ENCODE peak calls at places on chromosome 17, in nine cellular contexts. One of them, this sample, is unnamed.

GRCh38 chr17:69734656-69735055 is 320.2 kb downstream of the MAP2K6 start:
- DNase-seq in neural crest cell: no peak
- DNase-seq in HEK293T: no peak
- DNase-seq in fibroblast of pulmonary artery: no peak
- DNase-seq in activated naive CD4-positive, alpha-beta T cell treated with Interleukin-2 at 50 U/mL for 16 hours: no peak
- DNase-seq in left colon: no peak
- DNase-seq in stimulated activated CD4-positive, alpha-beta T cell treated with anti-CD3 and anti-CD28 coated beads, Interleukin-15, amount 100 ng/mL, for 1 hour: no peak
- DNase-seq in NCI-H226: no peak
- DNase-seq in psoas muscle: no peak
- DNase-seq in this sample: no peak

GRCh38 chr17:4616456-4616855 is 25.0 kb downstream of the ALOX15 start:
- DNase-seq in neural crest cell: no peak
- DNase-seq in HEK293T: no peak
- DNase-seq in fibroblast of pulmonary artery: no peak
- DNase-seq in activated naive CD4-positive, alpha-beta T cell treated with Interleukin-2 at 50 U/mL for 16 hours: no peak
- DNase-seq in left colon: no peak
- DNase-seq in stimulated activated CD4-positive, alpha-beta T cell treated with anti-CD3 and anti-CD28 coated beads, Interleukin-15, amount 100 ng/mL, for 1 hour: no peak
- DNase-seq in NCI-H226: no peak
- DNase-seq in psoas muscle: no peak
- DNase-seq in this sample: no peak

GRCh38 chr17:41345992-41346391 is 4.6 kb downstream of the KRT33A start:
- DNase-seq in neural crest cell: no peak
- DNase-seq in HEK293T: no peak
- DNase-seq in fibroblast of pulmonary artery: no peak
- DNase-seq in activated naive CD4-positive, alpha-beta T cell treated with Interleukin-2 at 50 U/mL for 16 hours: no peak
- DNase-seq in left colon: no peak
- DNase-seq in stimulated activated CD4-positive, alpha-beta T cell treated with anti-CD3 and anti-CD28 coated beads, Interleukin-15, amount 100 ng/mL, for 1 hour: no peak
- DNase-seq in NCI-H226: no peak
- DNase-seq in psoas muscle: no peak
- DNase-seq in this sample: no peak

GRCh38 chr17:64781394-64781793 is 119.3 kb upstream of the SMURF2 start:
- DNase-seq in neural crest cell: no peak
- DNase-seq in HEK293T: no peak
- DNase-seq in fibroblast of pulmonary artery: no peak
- DNase-seq in activated naive CD4-positive, alpha-beta T cell treated with Interleukin-2 at 50 U/mL for 16 hours: peak; percentile 49
- DNase-seq in left colon: peak; percentile 73
- DNase-seq in stimulated activated CD4-positive, alpha-beta T cell treated with anti-CD3 and anti-CD28 coated beads, Interleukin-15, amount 100 ng/mL, for 1 hour: no peak
- DNase-seq in NCI-H226: peak; percentile 57
- DNase-seq in psoas muscle: peak; percentile 77
- DNase-seq in this sample: peak; percentile 39

GRCh38 chr17:39069114-39069756 is 82.2 kb downstream of the PLXDC1 start:
- DNase-seq in neural crest cell: no peak
- DNase-seq in HEK293T: peak; percentile 42
- DNase-seq in fibroblast of pulmonary artery: peak; percentile 76
- DNase-seq in activated naive CD4-positive, alpha-beta T cell treated with Interleukin-2 at 50 U/mL for 16 hours: no peak
- DNase-seq in left colon: no peak
- DNase-seq in stimulated activated CD4-positive, alpha-beta T cell treated with anti-CD3 and anti-CD28 coated beads, Interleukin-15, amount 100 ng/mL, for 1 hour: no peak
- DNase-seq in NCI-H226: peak; percentile 28
- DNase-seq in psoas muscle: no peak
- DNase-seq in this sample: no peak

GRCh38 chr17:7844292-7845154 is 10.3 kb upstream of the TMEM88 start:
- DNase-seq in neural crest cell: peak; percentile 79
- DNase-seq in HEK293T: peak; percentile 84
- DNase-seq in fibroblast of pulmonary artery: peak; percentile 96
- DNase-seq in activated naive CD4-positive, alpha-beta T cell treated with Interleukin-2 at 50 U/mL for 16 hours: peak; percentile 87
- DNase-seq in left colon: peak; percentile 95
- DNase-seq in stimulated activated CD4-positive, alpha-beta T cell treated with anti-CD3 and anti-CD28 coated beads, Interleukin-15, amount 100 ng/mL, for 1 hour: peak; percentile 58
- DNase-seq in NCI-H226: peak; percentile 95
- DNase-seq in psoas muscle: peak; percentile 94
- DNase-seq in this sample: peak; percentile 72

GRCh38 chr17:73998246-73999220 is 204.9 kb upstream of the RPL38 start:
- DNase-seq in neural crest cell: peak; percentile 54
- DNase-seq in HEK293T: peak; percentile 75
- DNase-seq in fibroblast of pulmonary artery: no peak
- DNase-seq in activated naive CD4-positive, alpha-beta T cell treated with Interleukin-2 at 50 U/mL for 16 hours: peak; percentile 58
- DNase-seq in left colon: peak; percentile 57
- DNase-seq in stimulated activated CD4-positive, alpha-beta T cell treated with anti-CD3 and anti-CD28 coated beads, Interleukin-15, amount 100 ng/mL, for 1 hour: peak; percentile 36
- DNase-seq in NCI-H226: no peak
- DNase-seq in psoas muscle: peak; percentile 46
- DNase-seq in this sample: no peak

GRCh38 chr17:41793749-41794602 is 7.5 kb upstream of the JUP start:
- DNase-seq in neural crest cell: no peak
- DNase-seq in HEK293T: no peak
- DNase-seq in fibroblast of pulmonary artery: peak; percentile 48
- DNase-seq in activated naive CD4-positive, alpha-beta T cell treated with Interleukin-2 at 50 U/mL for 16 hours: no peak
- DNase-seq in left colon: peak; percentile 68
- DNase-seq in stimulated activated CD4-positive, alpha-beta T cell treated with anti-CD3 and anti-CD28 coated beads, Interleukin-15, amount 100 ng/mL, for 1 hour: no peak
- DNase-seq in NCI-H226: no peak
- DNase-seq in psoas muscle: no peak
- DNase-seq in this sample: no peak

GRCh38 chr17:36524428-36524876 is 10.2 kb downstream of the MYO19 start:
- DNase-seq in neural crest cell: no peak
- DNase-seq in HEK293T: no peak
- DNase-seq in fibroblast of pulmonary artery: no peak
- DNase-seq in activated naive CD4-positive, alpha-beta T cell treated with Interleukin-2 at 50 U/mL for 16 hours: no peak
- DNase-seq in left colon: no peak
- DNase-seq in stimulated activated CD4-positive, alpha-beta T cell treated with anti-CD3 and anti-CD28 coated beads, Interleukin-15, amount 100 ng/mL, for 1 hour: no peak
- DNase-seq in NCI-H226: no peak
- DNase-seq in psoas muscle: no peak
- DNase-seq in this sample: no peak

GRCh38 chr17:55158439-55158838 is 106.3 kb upstream of the HLF start:
- DNase-seq in neural crest cell: no peak
- DNase-seq in HEK293T: no peak
- DNase-seq in fibroblast of pulmonary artery: peak; percentile 44
- DNase-seq in activated naive CD4-positive, alpha-beta T cell treated with Interleukin-2 at 50 U/mL for 16 hours: no peak
- DNase-seq in left colon: no peak
- DNase-seq in stimulated activated CD4-positive, alpha-beta T cell treated with anti-CD3 and anti-CD28 coated beads, Interleukin-15, amount 100 ng/mL, for 1 hour: no peak
- DNase-seq in NCI-H226: peak; percentile 62
- DNase-seq in psoas muscle: no peak
- DNase-seq in this sample: no peak

GRCh38 chr17:4998027-4998665 is 396 bp downstream of the KIF1C start:
- DNase-seq in neural crest cell: peak; percentile 47
- DNase-seq in HEK293T: peak; percentile 13
- DNase-seq in fibroblast of pulmonary artery: no peak
- DNase-seq in activated naive CD4-positive, alpha-beta T cell treated with Interleukin-2 at 50 U/mL for 16 hours: no peak
- DNase-seq in left colon: peak; percentile 42
- DNase-seq in stimulated activated CD4-positive, alpha-beta T cell treated with anti-CD3 and anti-CD28 coated beads, Interleukin-15, amount 100 ng/mL, for 1 hour: no peak
- DNase-seq in NCI-H226: no peak
- DNase-seq in psoas muscle: peak; percentile 83
- DNase-seq in this sample: no peak

GRCh38 chr17:7254511-7254910 is 2.5 kb downstream of the ELP5 start:
- DNase-seq in neural crest cell: no peak
- DNase-seq in HEK293T: no peak
- DNase-seq in fibroblast of pulmonary artery: no peak
- DNase-seq in activated naive CD4-positive, alpha-beta T cell treated with Interleukin-2 at 50 U/mL for 16 hours: no peak
- DNase-seq in left colon: no peak
- DNase-seq in stimulated activated CD4-positive, alpha-beta T cell treated with anti-CD3 and anti-CD28 coated beads, Interleukin-15, amount 100 ng/mL, for 1 hour: no peak
- DNase-seq in NCI-H226: no peak
- DNase-seq in psoas muscle: no peak
- DNase-seq in this sample: no peak

GRCh38 chr17:63542942-63543821 is 7.1 kb upstream of the DCAF7 start:
- DNase-seq in neural crest cell: no peak
- DNase-seq in HEK293T: no peak
- DNase-seq in fibroblast of pulmonary artery: no peak
- DNase-seq in activated naive CD4-positive, alpha-beta T cell treated with Interleukin-2 at 50 U/mL for 16 hours: no peak
- DNase-seq in left colon: peak; percentile 56
- DNase-seq in stimulated activated CD4-positive, alpha-beta T cell treated with anti-CD3 and anti-CD28 coated beads, Interleukin-15, amount 100 ng/mL, for 1 hour: no peak
- DNase-seq in NCI-H226: no peak
- DNase-seq in psoas muscle: no peak
- DNase-seq in this sample: no peak

GRCh38 chr17:17147821-17148220 is 58.3 kb downstream of the PLD6 start:
- DNase-seq in neural crest cell: no peak
- DNase-seq in HEK293T: no peak
- DNase-seq in fibroblast of pulmonary artery: peak; percentile 35
- DNase-seq in activated naive CD4-positive, alpha-beta T cell treated with Interleukin-2 at 50 U/mL for 16 hours: no peak
- DNase-seq in left colon: no peak
- DNase-seq in stimulated activated CD4-positive, alpha-beta T cell treated with anti-CD3 and anti-CD28 coated beads, Interleukin-15, amount 100 ng/mL, for 1 hour: no peak
- DNase-seq in NCI-H226: peak; percentile 56
- DNase-seq in psoas muscle: no peak
- DNase-seq in this sample: no peak

GRCh38 chr17:3222505-3222904 is 15.0 kb downstream of the OR1A1 start:
- DNase-seq in neural crest cell: no peak
- DNase-seq in HEK293T: no peak
- DNase-seq in fibroblast of pulmonary artery: no peak
- DNase-seq in activated naive CD4-positive, alpha-beta T cell treated with Interleukin-2 at 50 U/mL for 16 hours: no peak
- DNase-seq in left colon: no peak
- DNase-seq in stimulated activated CD4-positive, alpha-beta T cell treated with anti-CD3 and anti-CD28 coated beads, Interleukin-15, amount 100 ng/mL, for 1 hour: no peak
- DNase-seq in NCI-H226: no peak
- DNase-seq in psoas muscle: no peak
- DNase-seq in this sample: no peak

GRCh38 chr17:6505425-6506142 is 50.8 kb downstream of the PITPNM3 start:
- DNase-seq in neural crest cell: no peak
- DNase-seq in HEK293T: no peak
- DNase-seq in fibroblast of pulmonary artery: peak; percentile 76
- DNase-seq in activated naive CD4-positive, alpha-beta T cell treated with Interleukin-2 at 50 U/mL for 16 hours: no peak
- DNase-seq in left colon: no peak
- DNase-seq in stimulated activated CD4-positive, alpha-beta T cell treated with anti-CD3 and anti-CD28 coated beads, Interleukin-15, amount 100 ng/mL, for 1 hour: no peak
- DNase-seq in NCI-H226: peak; percentile 94
- DNase-seq in psoas muscle: no peak
- DNase-seq in this sample: no peak

GRCh38 chr17:80751070-80751459 is 206.4 kb downstream of the RPTOR start:
- DNase-seq in neural crest cell: no peak
- DNase-seq in HEK293T: no peak
- DNase-seq in fibroblast of pulmonary artery: no peak
- DNase-seq in activated naive CD4-positive, alpha-beta T cell treated with Interleukin-2 at 50 U/mL for 16 hours: no peak
- DNase-seq in left colon: no peak
- DNase-seq in stimulated activated CD4-positive, alpha-beta T cell treated with anti-CD3 and anti-CD28 coated beads, Interleukin-15, amount 100 ng/mL, for 1 hour: no peak
- DNase-seq in NCI-H226: no peak
- DNase-seq in psoas muscle: peak; percentile 90
- DNase-seq in this sample: no peak

GRCh38 chr17:2466936-2467335 is 44.8 kb downstream of the METTL16 start:
- DNase-seq in neural crest cell: no peak
- DNase-seq in HEK293T: no peak
- DNase-seq in fibroblast of pulmonary artery: no peak
- DNase-seq in activated naive CD4-positive, alpha-beta T cell treated with Interleukin-2 at 50 U/mL for 16 hours: no peak
- DNase-seq in left colon: no peak
- DNase-seq in stimulated activated CD4-positive, alpha-beta T cell treated with anti-CD3 and anti-CD28 coated beads, Interleukin-15, amount 100 ng/mL, for 1 hour: no peak
- DNase-seq in NCI-H226: no peak
- DNase-seq in psoas muscle: no peak
- DNase-seq in this sample: no peak

GRCh38 chr17:27494192-27495091 is 38.2 kb downstream of the KSR1 start:
- DNase-seq in neural crest cell: no peak
- DNase-seq in HEK293T: peak; percentile 12
- DNase-seq in fibroblast of pulmonary artery: peak; percentile 55
- DNase-seq in activated naive CD4-positive, alpha-beta T cell treated with Interleukin-2 at 50 U/mL for 16 hours: no peak
- DNase-seq in left colon: peak; percentile 92
- DNase-seq in stimulated activated CD4-positive, alpha-beta T cell treated with anti-CD3 and anti-CD28 coated beads, Interleukin-15, amount 100 ng/mL, for 1 hour: no peak
- DNase-seq in NCI-H226: peak; percentile 39
- DNase-seq in psoas muscle: peak; percentile 87
- DNase-seq in this sample: no peak

GRCh38 chr17:10033982-10034381 is 128.9 kb upstream of the RCVRN start:
- DNase-seq in neural crest cell: no peak
- DNase-seq in HEK293T: no peak
- DNase-seq in fibroblast of pulmonary artery: no peak
- DNase-seq in activated naive CD4-positive, alpha-beta T cell treated with Interleukin-2 at 50 U/mL for 16 hours: no peak
- DNase-seq in left colon: no peak
- DNase-seq in stimulated activated CD4-positive, alpha-beta T cell treated with anti-CD3 and anti-CD28 coated beads, Interleukin-15, amount 100 ng/mL, for 1 hour: no peak
- DNase-seq in NCI-H226: no peak
- DNase-seq in psoas muscle: no peak
- DNase-seq in this sample: no peak

GRCh38 chr17:39566092-39566491 is 41.6 kb downstream of the NEUROD2 start:
- DNase-seq in neural crest cell: no peak
- DNase-seq in HEK293T: no peak
- DNase-seq in fibroblast of pulmonary artery: no peak
- DNase-seq in activated naive CD4-positive, alpha-beta T cell treated with Interleukin-2 at 50 U/mL for 16 hours: no peak
- DNase-seq in left colon: no peak
- DNase-seq in stimulated activated CD4-positive, alpha-beta T cell treated with anti-CD3 and anti-CD28 coated beads, Interleukin-15, amount 100 ng/mL, for 1 hour: no peak
- DNase-seq in NCI-H226: no peak
- DNase-seq in psoas muscle: no peak
- DNase-seq in this sample: no peak

GRCh38 chr17:51461578-51462004 is 201.2 kb downstream of the UTP18 start:
- DNase-seq in neural crest cell: peak; percentile 75
- DNase-seq in HEK293T: peak; percentile 82
- DNase-seq in fibroblast of pulmonary artery: peak; percentile 62
- DNase-seq in activated naive CD4-positive, alpha-beta T cell treated with Interleukin-2 at 50 U/mL for 16 hours: peak; percentile 41
- DNase-seq in left colon: no peak
- DNase-seq in stimulated activated CD4-positive, alpha-beta T cell treated with anti-CD3 and anti-CD28 coated beads, Interleukin-15, amount 100 ng/mL, for 1 hour: no peak
- DNase-seq in NCI-H226: no peak
- DNase-seq in psoas muscle: peak; percentile 66
- DNase-seq in this sample: peak; percentile 32

GRCh38 chr17:17750881-17751280 is 69.6 kb downstream of the RAI1 start:
- DNase-seq in neural crest cell: no peak
- DNase-seq in HEK293T: no peak
- DNase-seq in fibroblast of pulmonary artery: no peak
- DNase-seq in activated naive CD4-positive, alpha-beta T cell treated with Interleukin-2 at 50 U/mL for 16 hours: peak; percentile 24
- DNase-seq in left colon: no peak
- DNase-seq in stimulated activated CD4-positive, alpha-beta T cell treated with anti-CD3 and anti-CD28 coated beads, Interleukin-15, amount 100 ng/mL, for 1 hour: no peak
- DNase-seq in NCI-H226: no peak
- DNase-seq in psoas muscle: no peak
- DNase-seq in this sample: no peak

GRCh38 chr17:42675348-42675983 is 1.3 kb downstream of the PLEKHH3 start:
- DNase-seq in neural crest cell: no peak
- DNase-seq in HEK293T: no peak
- DNase-seq in fibroblast of pulmonary artery: no peak
- DNase-seq in activated naive CD4-positive, alpha-beta T cell treated with Interleukin-2 at 50 U/mL for 16 hours: no peak
- DNase-seq in left colon: no peak
- DNase-seq in stimulated activated CD4-positive, alpha-beta T cell treated with anti-CD3 and anti-CD28 coated beads, Interleukin-15, amount 100 ng/mL, for 1 hour: no peak
- DNase-seq in NCI-H226: no peak
- DNase-seq in psoas muscle: peak; percentile 71
- DNase-seq in this sample: no peak

GRCh38 chr17:16486373-16487250 is 5.4 kb downstream of the LRRC75A start:
- DNase-seq in neural crest cell: no peak
- DNase-seq in HEK293T: no peak
- DNase-seq in fibroblast of pulmonary artery: peak; percentile 62
- DNase-seq in activated naive CD4-positive, alpha-beta T cell treated with Interleukin-2 at 50 U/mL for 16 hours: no peak
- DNase-seq in left colon: peak; percentile 97
- DNase-seq in stimulated activated CD4-positive, alpha-beta T cell treated with anti-CD3 and anti-CD28 coated beads, Interleukin-15, amount 100 ng/mL, for 1 hour: no peak
- DNase-seq in NCI-H226: peak; percentile 68
- DNase-seq in psoas muscle: peak; percentile 93
- DNase-seq in this sample: no peak

This sample was measured in T-helper 22 cell.